ENCODE peak calls at places on chromosomes 12 and 14, in five cellular contexts. U is transverse colon, R is sigmoid colon, Q is A549, P is H1. N is an unnamed sample.

GRCh38 chr14:97270308-97270707 is 473.1 kb downstream of the VRK1 start:
- DNase-seq in R (no peak), P (no peak), U (no peak), Q (no peak), N (no peak)

GRCh38 chr14:104451474-104451873 is 128.1 kb upstream of the C14orf180 start:
- DNase-seq in U (no peak), Q (no peak), P (no peak), R (no peak), N (no peak)

GRCh38 chr12:116694653-116695463 is 43.0 kb downstream of the SPRING1 start:
- DNase-seq in Q (no peak), U (no peak), R (no peak), P (no peak), N (no peak)

GRCh38 chr12:66662729-66663128 is 16.1 kb downstream of the GRIP1 start:
- DNase-seq in P (no peak), R (no peak), Q (no peak), U (no peak), N (no peak)

GRCh38 chr12:124440031-124440626 is 127.3 kb downstream of the NCOR2 start:
- DNase-seq in U (no peak), Q (no peak), P (no peak), R (no peak), N (no peak)

GRCh38 chr12:113647048-113647447 is 175.4 kb upstream of the LHX5 start:
- DNase-seq in Q (no peak), P (no peak), U (no peak), R (no peak), N (no peak)

GRCh38 chr12:754238-754816 is 1.9 kb downstream of the WNK1 start:
- DNase-seq in P (no peak), U (no peak), Q (no peak), R (no peak), N (peak; percentile 7)

GRCh38 chr14:101788016-101788695 is 26.6 kb downstream of the PPP2R5C start:
- DNase-seq in U (no peak), R (no peak), Q (no peak), P (no peak), N (no peak)

GRCh38 chr12:111942557-111942956 is 70.4 kb downstream of the TMEM116 start:
- DNase-seq in P (no peak), Q (no peak), R (no peak), U (peak; percentile 30), N (no peak)

GRCh38 chr12:126588586-126589249 is 1523.5 kb downstream of the AACS start:
- DNase-seq in R (no peak), Q (no peak), U (no peak), P (no peak), N (no peak)

GRCh38 chr14:71321556-71322315 is 414.5 kb downstream of the PCNX1 start:
- DNase-seq in Q (peak; percentile 19), R (no peak), P (no peak), U (no peak), N (peak; percentile 19)

GRCh38 chr12:47707905-47708543 is 2.2 kb upstream of the RPAP3 start:
- DNase-seq in U (no peak), P (no peak), Q (no peak), R (no peak), N (no peak)

GRCh38 chr12:54008260-54008552 is 579 bp upstream of the HOXC8 start:
- DNase-seq in P (no peak), U (no peak), Q (no peak), R (no peak), N (no peak)

GRCh38 chr12:117587646-117588287 is 226.3 kb upstream of the NOS1 start:
- DNase-seq in Q (peak; percentile 77), R (no peak), P (peak; percentile 36), U (peak; percentile 48), N (peak; percentile 52)

GRCh38 chr14:45868377-45868776 is 615.4 kb upstream of the MIS18BP1 start:
- DNase-seq in R (no peak), Q (no peak), U (no peak), P (no peak), N (no peak)

GRCh38 chr14:70886421-70887206 is 20.6 kb upstream of the PCNX1 start:
- DNase-seq in Q (no peak), U (peak; percentile 63), P (no peak), R (no peak), N (no peak)

GRCh38 chr12:107335802-107336570 is 242.6 kb upstream of the CRY1 start:
- DNase-seq in P (no peak), R (no peak), U (no peak), Q (peak; percentile 33), N (no peak)

DNA sequence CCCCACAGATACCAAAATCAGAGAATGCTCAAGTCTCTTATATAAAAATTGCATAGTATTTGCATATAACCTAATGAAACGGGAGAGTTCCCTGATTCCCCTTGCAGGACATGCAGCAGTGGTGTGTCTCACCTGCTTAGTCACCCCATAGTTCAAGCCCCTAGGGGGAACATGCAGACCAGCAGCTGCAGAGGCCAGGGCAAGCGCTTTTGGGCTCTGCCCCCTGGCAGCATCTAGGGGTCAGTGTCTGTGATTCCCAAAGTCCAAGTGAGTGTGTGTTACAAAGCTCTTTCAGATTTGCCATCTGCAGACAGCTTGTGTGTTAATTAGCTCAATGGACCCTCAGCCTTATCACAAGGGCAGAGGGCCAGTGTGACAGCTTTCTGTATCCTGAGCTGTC is 110.1 kb downstream of the DNAI7 start:
- DNase-seq in U (no peak), R (no peak), P (no peak), Q (no peak), N (no peak)
- TF ChIP-seq EP300 in U (no peak), R (no peak), P (no peak), Q (no peak), N (no peak)

DNA sequence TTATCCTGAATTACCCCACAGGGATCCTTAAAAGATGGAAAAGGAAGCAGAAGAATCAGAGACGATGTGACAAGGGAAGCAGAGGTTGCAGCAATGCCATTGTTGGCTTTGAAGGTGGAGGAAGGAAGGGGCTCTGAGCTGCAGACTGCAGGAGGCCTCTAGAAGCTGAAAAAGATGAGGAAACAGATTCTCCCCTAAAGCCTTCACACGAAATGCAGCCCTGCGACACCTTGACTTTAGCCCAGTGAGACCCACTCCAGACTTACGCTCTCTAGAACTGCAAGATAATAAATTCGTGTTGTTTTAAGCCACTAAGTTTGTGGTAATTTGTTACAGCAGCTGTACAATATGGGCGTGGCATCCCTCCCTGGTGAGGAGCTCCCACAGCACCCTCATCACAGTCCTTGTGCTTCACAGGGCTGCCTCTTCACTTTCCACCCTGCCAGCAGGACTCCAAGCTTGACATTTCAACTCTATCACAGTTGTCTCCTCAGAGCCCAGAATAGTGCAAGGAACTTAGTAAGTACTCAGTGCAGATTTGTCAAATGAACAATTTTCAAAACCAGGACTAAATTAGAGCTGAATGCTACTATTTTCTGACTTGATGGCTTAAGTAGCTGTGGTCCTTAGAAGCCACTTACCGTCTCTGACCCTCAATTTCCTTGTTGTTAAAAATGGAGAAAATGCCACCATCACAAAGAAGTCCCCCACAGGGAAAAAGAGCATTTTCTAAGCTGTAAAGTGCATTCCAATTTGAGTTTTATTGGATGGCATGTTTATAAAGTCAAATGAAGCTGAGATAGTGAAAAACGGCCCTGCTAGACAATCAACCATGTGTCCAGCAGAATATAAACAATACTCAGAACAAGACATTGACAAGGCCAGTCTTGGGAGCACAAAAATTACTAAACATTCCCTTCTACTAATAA is 53.4 kb downstream of the GOLGA5 start:
- DNase-seq in P (no peak), U (no peak), Q (no peak), R (no peak), N (no peak)
- TF ChIP-seq EP300 in P (no peak), U (no peak), Q (no peak), R (no peak), N (no peak)

GRCh38 chr12:9341260-9341585 is 133.0 kb upstream of the PZP start:
- DNase-seq in P (no peak), U (no peak), Q (no peak), R (no peak), N (no peak)

GRCh38 chr12:9344540-9344939 is 136.3 kb upstream of the PZP start:
- DNase-seq in P (no peak), Q (no peak), R (no peak), U (no peak), N (no peak)

GRCh38 chr12:9337656-9338055 is 129.5 kb upstream of the PZP start:
- DNase-seq in Q (no peak), U (no peak), R (no peak), P (no peak), N (no peak)

GRCh38 chr12:9342614-9343353 is 134.6 kb upstream of the PZP start:
- DNase-seq in U (no peak), Q (no peak), P (no peak), R (no peak), N (no peak)

DNA sequence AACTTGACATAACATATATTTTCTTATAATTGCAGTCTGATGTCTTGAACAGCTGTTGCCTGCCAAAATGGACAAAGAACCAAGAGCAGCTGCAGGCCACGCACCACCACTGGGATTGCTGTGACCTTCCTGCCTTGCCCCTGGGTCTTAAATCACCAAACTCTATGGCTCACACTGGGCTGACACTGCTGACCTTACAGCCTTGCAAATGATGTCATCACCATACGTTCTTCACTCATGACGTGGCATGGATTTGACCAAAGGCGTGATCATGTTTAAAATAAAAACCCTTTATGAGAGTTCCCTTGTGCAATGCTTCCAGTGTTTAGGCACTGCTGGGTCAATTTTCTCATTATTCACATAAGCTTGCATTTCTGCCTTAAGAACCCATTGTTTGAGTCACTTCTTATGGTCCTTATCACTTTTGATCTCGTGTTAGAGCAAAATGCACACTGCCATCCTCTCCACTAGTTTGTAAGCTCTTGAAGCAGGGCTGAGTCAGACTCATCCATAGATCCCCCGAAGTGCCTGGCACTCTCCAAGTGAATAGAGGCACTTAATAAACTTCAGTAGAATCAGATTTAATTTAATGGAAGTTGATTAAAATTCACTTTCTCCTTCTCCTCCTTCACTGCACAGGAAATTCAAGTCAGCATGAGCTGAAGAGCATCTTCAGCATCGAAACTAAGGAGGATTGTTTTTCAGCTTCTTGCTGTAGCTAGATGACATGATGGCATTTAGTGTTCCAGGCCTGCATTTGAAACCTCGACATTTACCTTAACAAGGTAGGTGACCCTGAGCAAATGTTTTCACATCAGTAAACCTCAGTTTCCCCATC is 132.4 kb upstream of the PZP start:
- DNase-seq in R (no peak), U (no peak), Q (no peak), P (no peak), N (no peak)
- TF ChIP-seq EP300 in R (no peak), U (no peak), Q (no peak), P (no peak), N (no peak)

GRCh38 chr14:42683690-42684089 is 1077.0 kb downstream of the LRFN5 start:
- DNase-seq in R (no peak), U (no peak), Q (no peak), P (no peak), N (no peak)
- TF ChIP-seq EP300 in R (no peak), U (no peak), Q (no peak), P (no peak), N (no peak)

GRCh38 chr12:64678835-64679234 is 68.5 kb downstream of the RASSF3 start:
- DNase-seq in Q (no peak), P (no peak), U (no peak), R (no peak), N (no peak)

GRCh38 chr12:64678248-64678647 is 68.0 kb downstream of the RASSF3 start:
- DNase-seq in Q (no peak), R (no peak), U (no peak), P (no peak), N (no peak)

GRCh38 chr12:64679487-64679983 is 69.2 kb downstream of the RASSF3 start:
- DNase-seq in P (no peak), R (peak; percentile 90), U (peak; percentile 81), Q (peak; percentile 82), N (peak; percentile 54)

GRCh38 chr12:64681200-64682052 is 71.1 kb downstream of the RASSF3 start:
- DNase-seq in U (no peak), P (no peak), Q (no peak), R (no peak), N (no peak)

GRCh38 chr12:64680235-64680634 is 69.9 kb downstream of the RASSF3 start:
- DNase-seq in R (no peak), P (no peak), U (peak; percentile 53), Q (peak; percentile 63), N (no peak)
- TF ChIP-seq EP300 in R (no peak), P (no peak), U (no peak), Q (no peak), N (no peak)

N was measured in tibial nerve.